ENCODE peak calls at places on chromosomes 12 and 14, in nine cellular contexts. One of them, this sample, is unnamed.

GRCh38 chr14:69460093-69460701 is 24.3 kb upstream of the PLEKHD1 start:
- DNase-seq in CD8-positive, alpha-beta T cell: peak
- DNase-seq in adrenal gland: peak
- DNase-seq in CD8-positive, alpha-beta memory T cell: peak
- DNase-seq in AML-193: peak
- DNase-seq in memory B cell: peak
- DNase-seq in NCI-H1105 treated with DMSO at 0.1 percent for 48 hours: peak
- DNase-seq in CD4-positive, alpha-beta T cell: peak
- DNase-seq in transverse colon: peak
- DNase-seq in this sample: no peak

GRCh38 chr14:99415496-99416281 is 65.0 kb downstream of the SETD3 start:
- DNase-seq in transverse colon: peak
- DNase-seq in AML-193: peak
- DNase-seq in CD8-positive, alpha-beta T cell: peak
- DNase-seq in memory B cell: peak
- DNase-seq in CD4-positive, alpha-beta T cell: peak
- DNase-seq in adrenal gland: peak
- DNase-seq in CD8-positive, alpha-beta memory T cell: peak
- DNase-seq in NCI-H1105 treated with DMSO at 0.1 percent for 48 hours: peak
- DNase-seq in this sample: no peak

GRCh38 chr14:65190312-65190711 is 88.0 kb upstream of the MAX start:
- DNase-seq in memory B cell: no peak
- DNase-seq in AML-193: no peak
- DNase-seq in CD4-positive, alpha-beta T cell: no peak
- DNase-seq in adrenal gland: no peak
- DNase-seq in CD8-positive, alpha-beta memory T cell: no peak
- DNase-seq in CD8-positive, alpha-beta T cell: no peak
- DNase-seq in transverse colon: no peak
- DNase-seq in NCI-H1105 treated with DMSO at 0.1 percent for 48 hours: no peak
- DNase-seq in this sample: no peak

GRCh38 chr12:10088955-10089354 is 9.8 kb downstream of the CLEC1A start:
- DNase-seq in CD8-positive, alpha-beta T cell: no peak
- DNase-seq in transverse colon: no peak
- DNase-seq in AML-193: no peak
- DNase-seq in CD8-positive, alpha-beta memory T cell: no peak
- DNase-seq in NCI-H1105 treated with DMSO at 0.1 percent for 48 hours: no peak
- DNase-seq in adrenal gland: no peak
- DNase-seq in CD4-positive, alpha-beta T cell: no peak
- DNase-seq in memory B cell: no peak
- DNase-seq in this sample: no peak

GRCh38 chr14:21087294-21088091 is 11.0 kb downstream of the ZNF219 start:
- DNase-seq in NCI-H1105 treated with DMSO at 0.1 percent for 48 hours: peak
- DNase-seq in CD8-positive, alpha-beta T cell: peak
- DNase-seq in adrenal gland: peak
- DNase-seq in CD4-positive, alpha-beta T cell: peak
- DNase-seq in CD8-positive, alpha-beta memory T cell: peak
- DNase-seq in AML-193: peak
- DNase-seq in memory B cell: peak
- DNase-seq in transverse colon: no peak
- DNase-seq in this sample: no peak

GRCh38 chr14:52802597-52802996 is 11.2 kb upstream of the GNPNAT1 start:
- DNase-seq in CD4-positive, alpha-beta T cell: no peak
- DNase-seq in AML-193: no peak
- DNase-seq in NCI-H1105 treated with DMSO at 0.1 percent for 48 hours: no peak
- DNase-seq in CD8-positive, alpha-beta memory T cell: no peak
- DNase-seq in adrenal gland: no peak
- DNase-seq in CD8-positive, alpha-beta T cell: no peak
- DNase-seq in transverse colon: no peak
- DNase-seq in memory B cell: no peak
- DNase-seq in this sample: no peak

GRCh38 chr14:95290769-95291440 is 28.8 kb downstream of the CLMN start:
- DNase-seq in memory B cell: no peak
- DNase-seq in adrenal gland: no peak
- DNase-seq in NCI-H1105 treated with DMSO at 0.1 percent for 48 hours: peak
- DNase-seq in transverse colon: peak
- DNase-seq in CD8-positive, alpha-beta memory T cell: no peak
- DNase-seq in CD8-positive, alpha-beta T cell: no peak
- DNase-seq in CD4-positive, alpha-beta T cell: no peak
- DNase-seq in AML-193: no peak
- DNase-seq in this sample: peak

GRCh38 chr12:12032260-12032761 is 38.4 kb upstream of the BCL2L14 start:
- DNase-seq in CD4-positive, alpha-beta T cell: no peak
- DNase-seq in transverse colon: peak
- DNase-seq in adrenal gland: no peak
- DNase-seq in CD8-positive, alpha-beta T cell: no peak
- DNase-seq in AML-193: no peak
- DNase-seq in memory B cell: no peak
- DNase-seq in CD8-positive, alpha-beta memory T cell: no peak
- DNase-seq in NCI-H1105 treated with DMSO at 0.1 percent for 48 hours: no peak
- DNase-seq in this sample: no peak

GRCh38 chr14:88518592-88519512 is 36.0 kb downstream of the PTPN21 start:
- DNase-seq in AML-193: no peak
- DNase-seq in transverse colon: no peak
- DNase-seq in CD8-positive, alpha-beta memory T cell: no peak
- DNase-seq in NCI-H1105 treated with DMSO at 0.1 percent for 48 hours: no peak
- DNase-seq in adrenal gland: no peak
- DNase-seq in CD4-positive, alpha-beta T cell: no peak
- DNase-seq in memory B cell: no peak
- DNase-seq in CD8-positive, alpha-beta T cell: no peak
- DNase-seq in this sample: no peak

GRCh38 chr12:104384141-104384880 is 72.4 kb upstream of the CHST11 start:
- DNase-seq in CD4-positive, alpha-beta T cell: no peak
- DNase-seq in AML-193: no peak
- DNase-seq in adrenal gland: no peak
- DNase-seq in transverse colon: no peak
- DNase-seq in memory B cell: no peak
- DNase-seq in NCI-H1105 treated with DMSO at 0.1 percent for 48 hours: no peak
- DNase-seq in CD8-positive, alpha-beta memory T cell: no peak
- DNase-seq in CD8-positive, alpha-beta T cell: no peak
- DNase-seq in this sample: no peak

GRCh38 chr14:104281768-104282301 is 143.4 kb downstream of the KIF26A start:
- DNase-seq in memory B cell: no peak
- DNase-seq in CD4-positive, alpha-beta T cell: no peak
- DNase-seq in adrenal gland: no peak
- DNase-seq in CD8-positive, alpha-beta memory T cell: no peak
- DNase-seq in AML-193: no peak
- DNase-seq in transverse colon: peak
- DNase-seq in CD8-positive, alpha-beta T cell: no peak
- DNase-seq in NCI-H1105 treated with DMSO at 0.1 percent for 48 hours: no peak
- DNase-seq in this sample: peak

GRCh38 chr12:1443421-1444141 is 150.8 kb downstream of the FBXL14 start:
- DNase-seq in transverse colon: no peak
- DNase-seq in CD4-positive, alpha-beta T cell: no peak
- DNase-seq in CD8-positive, alpha-beta T cell: no peak
- DNase-seq in NCI-H1105 treated with DMSO at 0.1 percent for 48 hours: no peak
- DNase-seq in AML-193: no peak
- DNase-seq in memory B cell: no peak
- DNase-seq in CD8-positive, alpha-beta memory T cell: no peak
- DNase-seq in adrenal gland: no peak
- DNase-seq in this sample: no peak

GRCh38 chr14:92847220-92848148 is 53.4 kb downstream of the GOLGA5 start:
- DNase-seq in NCI-H1105 treated with DMSO at 0.1 percent for 48 hours: no peak
- DNase-seq in CD4-positive, alpha-beta T cell: no peak
- DNase-seq in memory B cell: no peak
- DNase-seq in transverse colon: no peak
- DNase-seq in CD8-positive, alpha-beta T cell: no peak
- DNase-seq in adrenal gland: no peak
- DNase-seq in CD8-positive, alpha-beta memory T cell: no peak
- DNase-seq in AML-193: no peak
- DNase-seq in this sample: no peak

GRCh38 chr14:105333613-105334364 is 19.2 kb downstream of the PACS2 start:
- DNase-seq in adrenal gland: no peak
- DNase-seq in CD8-positive, alpha-beta memory T cell: no peak
- DNase-seq in memory B cell: no peak
- DNase-seq in transverse colon: no peak
- DNase-seq in CD8-positive, alpha-beta T cell: no peak
- DNase-seq in CD4-positive, alpha-beta T cell: no peak
- DNase-seq in NCI-H1105 treated with DMSO at 0.1 percent for 48 hours: no peak
- DNase-seq in AML-193: no peak
- DNase-seq in this sample: no peak

GRCh38 chr12:26319511-26319910 is 124.1 kb downstream of the SSPN start:
- DNase-seq in NCI-H1105 treated with DMSO at 0.1 percent for 48 hours: no peak
- DNase-seq in CD8-positive, alpha-beta T cell: no peak
- DNase-seq in CD8-positive, alpha-beta memory T cell: no peak
- DNase-seq in memory B cell: no peak
- DNase-seq in transverse colon: no peak
- DNase-seq in adrenal gland: peak
- DNase-seq in AML-193: no peak
- DNase-seq in CD4-positive, alpha-beta T cell: no peak
- DNase-seq in this sample: no peak

GRCh38 chr14:56452989-56453388 is 126.6 kb upstream of the TMEM260 start:
- DNase-seq in transverse colon: no peak
- DNase-seq in memory B cell: no peak
- DNase-seq in CD8-positive, alpha-beta T cell: no peak
- DNase-seq in AML-193: no peak
- DNase-seq in NCI-H1105 treated with DMSO at 0.1 percent for 48 hours: no peak
- DNase-seq in CD8-positive, alpha-beta memory T cell: no peak
- DNase-seq in adrenal gland: no peak
- DNase-seq in CD4-positive, alpha-beta T cell: no peak
- DNase-seq in this sample: no peak

GRCh38 chr14:80523518-80524117 is 312.3 kb upstream of the DIO2 start:
- DNase-seq in AML-193: no peak
- DNase-seq in NCI-H1105 treated with DMSO at 0.1 percent for 48 hours: no peak
- DNase-seq in memory B cell: no peak
- DNase-seq in transverse colon: no peak
- DNase-seq in adrenal gland: no peak
- DNase-seq in CD8-positive, alpha-beta memory T cell: no peak
- DNase-seq in CD8-positive, alpha-beta T cell: no peak
- DNase-seq in CD4-positive, alpha-beta T cell: no peak
- DNase-seq in this sample: no peak

GRCh38 chr12:43143278-43143677 is 408.7 kb downstream of the ADAMTS20 start:
- DNase-seq in memory B cell: no peak
- DNase-seq in CD8-positive, alpha-beta memory T cell: no peak
- DNase-seq in CD4-positive, alpha-beta T cell: no peak
- DNase-seq in AML-193: no peak
- DNase-seq in NCI-H1105 treated with DMSO at 0.1 percent for 48 hours: no peak
- DNase-seq in CD8-positive, alpha-beta T cell: no peak
- DNase-seq in transverse colon: no peak
- DNase-seq in adrenal gland: no peak
- DNase-seq in this sample: no peak

This sample was measured in type B pancreatic cell.